ENCODE peak calls at places on chromosomes 4 and X, in six cellular contexts. F, X, U, O, K and J are unnamed samples.

GRCh38 chr4:31183256-31183655 is 463.1 kb downstream of the PCDH7 start:
- DNase-seq in X (no peak), K (no peak), O (no peak), F (no peak), U (no peak), J (no peak)

GRCh38 chr4:53929955-53930798 is 134.2 kb downstream of the CHIC2 start:
- DNase-seq in O (peak; percentile 23), K (no peak), U (peak; percentile 81), F (peak; percentile 94), X (peak; percentile 69), J (peak; percentile 53)

GRCh38 chrX:55919367-55920221 is 202.0 kb downstream of the RRAGB start:
- DNase-seq in K (no peak), O (no peak), U (no peak), X (peak; percentile 54), F (no peak), J (no peak)

GRCh38 chrX:151177141-151178027 is 1.0 kb downstream of the GPR50 start:
- DNase-seq in O (no peak), X (no peak), F (no peak), U (no peak), K (no peak), J (no peak)

GRCh38 chr4:9987749-9988346 is 33.4 kb downstream of the SLC2A9 start:
- DNase-seq in U (peak; percentile 2), X (no peak), O (no peak), F (no peak), K (no peak), J (no peak)

GRCh38 chr4:879730-880079 is 52.4 kb downstream of the GAK start:
- DNase-seq in X (no peak), U (no peak), F (peak; percentile 16), O (no peak), K (no peak), J (no peak)

GRCh38 chr4:177728361-177729152 is 286.3 kb upstream of the AGA start:
- DNase-seq in X (peak; percentile 32), U (no peak), F (no peak), O (no peak), K (peak; percentile 85), J (no peak)

GRCh38 chr4:15853345-15853744 is 75.2 kb downstream of the CD38 start:
- DNase-seq in U (no peak), K (no peak), O (no peak), X (no peak), F (no peak), J (no peak)

GRCh38 chr4:110998308-110998707 is 375.4 kb upstream of the PITX2 start:
- DNase-seq in X (no peak), O (no peak), K (no peak), F (no peak), U (no peak), J (no peak)

GRCh38 chr4:13492752-13493151 is 8.6 kb upstream of the RAB28 start:
- DNase-seq in U (no peak), X (no peak), O (no peak), F (no peak), K (no peak), J (no peak)

GRCh38 chrX:39491548-39492297 is 606.0 kb downstream of the BCOR start:
- DNase-seq in O (no peak), K (no peak), F (no peak), U (no peak), X (peak; percentile 47), J (no peak)

GRCh38 chrX:149631293-149632165 is at the start of gene TMEM185A:
- DNase-seq in X (peak; percentile 79), K (no peak), U (peak; percentile 36), O (no peak), F (peak; percentile 23), J (peak; percentile 31)

GRCh38 chr4:119735136-119735770 is 106.6 kb upstream of the PDE5A start:
- DNase-seq in F (peak; percentile 91), U (no peak), X (no peak), K (no peak), O (no peak), J (no peak)

GRCh38 chr4:114563536-114564315 is 34.9 kb upstream of the UGT8 start:
- DNase-seq in U (no peak), O (no peak), X (no peak), K (no peak), F (no peak), J (no peak)

GRCh38 chr4:149279790-149280189 is 535.9 kb downstream of the IQCM start:
- DNase-seq in K (no peak), O (no peak), U (no peak), F (peak; percentile 17), X (no peak), J (no peak)
- TF ChIP-seq CTCF in K (no peak), O (no peak), U (no peak), F (no peak), X (no peak), J (no peak)

GRCh38 chrX:136272325-136272724 is 21.1 kb upstream of the MAP7D3 start:
- DNase-seq in O (no peak), X (no peak), U (no peak), K (no peak), F (no peak), J (no peak)
- TF ChIP-seq CTCF in O (no peak), X (no peak), U (no peak), K (no peak), F (peak; percentile 23), J (no peak)

GRCh38 chr4:136713140-136713539 is 819.2 kb downstream of the PCDH18 start:
- DNase-seq in K (no peak), O (no peak), X (no peak), F (peak; percentile 2), U (no peak), J (no peak)
- TF ChIP-seq CTCF in K (no peak), O (no peak), X (no peak), F (no peak), U (no peak), J (no peak)

DNA sequence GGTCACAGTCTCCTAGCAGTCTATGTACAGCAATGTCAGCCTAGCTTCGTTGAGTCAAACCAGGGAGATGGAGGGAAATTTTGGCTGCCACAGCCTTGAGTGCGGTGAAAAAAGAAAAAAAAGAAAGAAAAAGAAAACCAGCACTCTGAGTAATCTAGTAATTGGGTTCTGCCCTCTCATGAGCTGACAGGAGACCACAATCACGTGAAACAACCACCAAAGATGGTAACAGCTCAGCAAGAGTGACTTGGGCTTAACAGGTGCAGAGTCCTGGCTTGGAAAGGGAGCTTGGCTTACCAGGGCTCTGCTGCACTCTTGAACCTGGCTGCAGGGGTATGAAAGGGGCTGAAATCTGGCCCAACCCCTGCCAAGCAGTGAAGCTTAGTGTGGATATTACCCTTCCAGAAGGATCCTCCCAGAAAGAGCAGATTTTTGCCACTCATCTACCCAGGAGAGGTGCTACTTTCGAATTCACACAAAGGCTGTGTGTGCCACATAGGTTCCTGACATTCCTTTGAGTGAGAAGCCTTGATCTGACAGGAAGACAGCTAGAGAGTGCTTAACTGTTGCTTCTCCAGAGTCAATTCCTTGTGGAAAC is 350.3 kb downstream of the PTTG2 start:
- DNase-seq in X (peak; percentile 28), U (no peak), K (no peak), O (no peak), F (no peak), J (no peak)
- TF ChIP-seq CTCF in X (no peak), U (no peak), K (no peak), O (no peak), F (no peak), J (no peak)

DNA sequence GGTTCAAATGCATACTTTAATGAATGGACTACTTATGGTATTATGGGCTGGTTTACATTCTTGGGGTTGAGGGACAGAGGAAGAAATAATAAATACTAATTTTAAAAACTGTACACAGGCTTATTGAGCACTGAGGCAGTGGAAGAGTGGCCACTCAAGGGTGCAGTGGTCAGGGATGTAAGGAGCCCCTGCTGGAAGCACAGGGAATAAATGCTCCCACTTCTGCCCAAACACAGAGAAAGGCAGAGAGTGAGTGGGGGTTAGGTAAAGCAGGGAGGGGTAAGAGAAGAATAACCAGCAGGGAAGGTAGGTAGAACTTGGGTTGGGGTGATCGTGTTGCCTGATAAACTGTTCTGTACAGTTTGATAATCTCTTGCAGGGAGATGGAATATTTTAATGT is 60.0 kb downstream of the GAB1 start:
- DNase-seq in U (no peak), X (no peak), K (no peak), O (no peak), F (no peak), J (no peak)
- TF ChIP-seq CTCF in U (no peak), X (no peak), K (peak; percentile 13), O (no peak), F (peak; percentile 28), J (no peak)

DNA sequence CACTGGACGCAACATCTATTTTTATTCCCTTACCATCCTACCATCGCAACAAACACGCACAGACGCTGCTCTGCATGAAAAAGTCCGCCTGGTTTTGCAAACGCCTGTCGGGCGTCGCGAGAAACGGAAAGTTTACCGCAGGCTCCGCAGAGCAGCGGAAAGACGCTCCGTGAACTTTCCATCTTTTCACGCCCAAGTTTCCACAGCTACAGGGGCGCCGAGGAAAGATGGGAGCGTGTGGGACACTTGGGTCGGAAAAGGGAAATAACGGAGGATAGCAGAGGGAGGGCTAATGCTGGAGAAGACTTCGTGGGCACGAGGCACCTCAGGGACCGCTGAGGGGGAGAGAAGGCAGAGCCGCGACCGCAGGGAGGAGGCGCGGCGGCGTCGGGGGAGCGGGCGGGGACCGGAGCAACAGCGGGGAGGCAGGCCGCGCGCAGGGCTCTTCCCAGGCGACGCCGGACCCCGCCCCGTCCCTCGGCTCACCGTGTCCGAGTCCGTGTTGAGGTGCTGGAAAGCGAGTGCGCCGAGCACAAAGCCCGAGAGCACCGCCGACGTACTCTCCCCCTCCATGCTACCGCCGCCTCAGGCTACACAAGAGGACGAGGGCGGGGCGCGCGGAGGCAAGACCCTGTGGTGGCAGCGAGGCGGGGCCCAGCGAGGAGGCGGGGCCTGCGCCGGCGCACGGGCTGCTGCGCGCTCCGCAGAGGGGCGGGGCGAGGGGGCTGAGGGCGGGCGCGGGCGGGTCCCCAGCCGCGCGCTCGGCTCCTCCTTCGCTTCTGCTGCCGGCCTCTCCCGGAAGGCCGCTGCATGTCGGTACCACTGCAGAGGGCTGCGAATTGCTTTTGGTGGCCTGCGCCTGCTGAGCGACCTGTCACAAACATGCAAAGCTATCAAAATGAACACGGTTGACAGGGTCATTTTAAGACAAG is at the start of gene ABRAXAS1:
- DNase-seq in F (peak; percentile 84), X (peak; percentile 95), O (peak; percentile 80), K (peak; percentile 90), U (peak; percentile 90), J (peak; percentile 85)
- TF ChIP-seq CTCF in F (no peak), X (no peak), O (no peak), K (no peak), U (no peak), J (no peak)

GRCh38 chr4:113356452-113356851 is 307.0 kb downstream of the ANK2 start:
- DNase-seq in U (no peak), O (no peak), X (no peak), K (no peak), F (no peak), J (no peak)

GRCh38 chr4:113355550-113356371 is 306.3 kb downstream of the ANK2 start:
- DNase-seq in O (no peak), F (peak; percentile 96), K (no peak), U (no peak), X (peak; percentile 8), J (no peak)

GRCh38 chr4:113358784-113359183 is 309.3 kb downstream of the ANK2 start:
- DNase-seq in F (no peak), U (no peak), K (no peak), X (no peak), O (no peak), J (no peak)
- TF ChIP-seq CTCF in F (no peak), U (no peak), K (peak; percentile 14), X (no peak), O (no peak), J (no peak)